ENCODE peak calls at places on chromosomes 11 and 22, in six cellular contexts. E is psoas muscle, X is upper lobe of right lung, F is neuronal stem cell, D is sigmoid colon, T is prostate gland. Q is an unnamed sample.

GRCh38 chr11:19499999-19500398 is 212.6 kb upstream of the NAV2 start:
- DNase-seq in E (no peak), X (no peak), F (no peak), D (no peak), T (no peak), Q (no peak)

GRCh38 chr22:45777046-45777851 is 105.6 kb downstream of the ATXN10 start:
- DNase-seq in E (no peak), X (no peak), F (no peak), D (no peak), T (no peak), Q (no peak)

GRCh38 chr11:77107950-77108349 is 5.3 kb downstream of the OMP start:
- DNase-seq in E (peak; percentile 72), X (peak; percentile 73), F (no peak), D (no peak), T (no peak), Q (no peak)

GRCh38 chr22:50672041-50672440 is 582 bp upstream of the SHANK3 start:
- DNase-seq in E (no peak), X (no peak), F (no peak), D (no peak), T (no peak), Q (peak; percentile 37)

GRCh38 chr11:110173775-110174644 is 80.8 kb downstream of the ZC3H12C start:
- DNase-seq in E (peak; percentile 76), X (peak; percentile 83), F (peak; percentile 67), D (peak; percentile 74), T (no peak), Q (peak; percentile 92)

GRCh38 chr11:110287537-110287936 is 8.9 kb downstream of the RDX start:
- DNase-seq in E (no peak), X (no peak), F (no peak), D (no peak), T (no peak), Q (no peak)

GRCh38 chr11:61659413-61660196 is 20.6 kb upstream of the DAGLA start:
- DNase-seq in E (peak; percentile 16), X (no peak), F (no peak), D (no peak), T (no peak), Q (no peak)

GRCh38 chr11:71200172-71200716 is 52.1 kb downstream of the SHANK2 start:
- DNase-seq in E (no peak), X (no peak), F (no peak), D (no peak), T (no peak), Q (no peak)

GRCh38 chr22:49209452-49210195 is 618.0 kb downstream of the BRD1 start:
- DNase-seq in E (no peak), X (peak; percentile 64), F (no peak), D (peak; percentile 30), T (no peak), Q (peak; percentile 22)

GRCh38 chr11:46417711-46418110 is 26.1 kb upstream of the CHRM4 start:
- DNase-seq in E (no peak), X (peak; percentile 12), F (peak; percentile 44), D (no peak), T (no peak), Q (no peak)

GRCh38 chr11:121692236-121692635 is 239.5 kb upstream of the SORL1-AS1 start:
- DNase-seq in E (no peak), X (no peak), F (no peak), D (no peak), T (no peak), Q (no peak)

GRCh38 chr11:32029721-32030120 is 61.2 kb upstream of the RCN1 start:
- DNase-seq in E (no peak), X (no peak), F (no peak), D (no peak), T (no peak), Q (no peak)

GRCh38 chr11:8356731-8357504 is 93.2 kb upstream of the LMO1 start:
- DNase-seq in E (peak; percentile 67), X (peak; percentile 64), F (peak; percentile 63), D (no peak), T (no peak), Q (no peak)

GRCh38 chr11:72780291-72781062 is 13.4 kb downstream of the STARD10 start:
- DNase-seq in E (no peak), X (no peak), F (no peak), D (no peak), T (no peak), Q (peak; percentile 51)

GRCh38 chr11:39741066-39741465 is 1718.4 kb downstream of the LRRC4C start:
- DNase-seq in E (no peak), X (no peak), F (no peak), D (no peak), T (no peak), Q (no peak)

GRCh38 chr11:117972589-117973445 is 13.4 kb upstream of the IL10RA start:
- DNase-seq in E (no peak), X (no peak), F (no peak), D (no peak), T (peak; percentile 46), Q (no peak)

GRCh38 chr11:74004694-74005615 is 3.9 kb downstream of the UCP3 start:
- DNase-seq in E (no peak), X (no peak), F (no peak), D (peak; percentile 52), T (no peak), Q (peak; percentile 56)

GRCh38 chr11:882593-882992 is 28.0 kb downstream of the CHID1 start:
- DNase-seq in E (no peak), X (no peak), F (no peak), D (no peak), T (no peak), Q (no peak)
- H3K4me1 ChIP-seq in E (no peaks in the 10 kb centered on the region), X (no peaks in the 10 kb centered on the region), F (no peaks in the 10 kb centered on the region), D (no peaks in the 10 kb centered on the region), T (no peaks in the 10 kb centered on the region), Q (no peaks in the 10 kb centered on the region)

GRCh38 chr11:1880746-1881441 is 10.8 kb downstream of the PRR33 start:
- DNase-seq in E (no peak), X (peak; percentile 58), F (no peak), D (peak; percentile 54), T (no peak), Q (no peak)

GRCh38 chr11:1881442-1882264 is 10.0 kb downstream of the PRR33 start:
- DNase-seq in E (peak; percentile 87), X (peak; percentile 65), F (no peak), D (peak; percentile 71), T (no peak), Q (no peak)

GRCh38 chr11:1882265-1883238 is 9.1 kb downstream of the PRR33 start:
- DNase-seq in E (peak; percentile 93), X (peak; percentile 90), F (peak; percentile 82), D (peak; percentile 91), T (peak; percentile 63), Q (peak; percentile 96)

GRCh38 chr11:1883342-1884122 is 8.2 kb downstream of the PRR33 start:
- DNase-seq in E (no peak), X (peak; percentile 40), F (no peak), D (no peak), T (no peak), Q (no peak)

DNA sequence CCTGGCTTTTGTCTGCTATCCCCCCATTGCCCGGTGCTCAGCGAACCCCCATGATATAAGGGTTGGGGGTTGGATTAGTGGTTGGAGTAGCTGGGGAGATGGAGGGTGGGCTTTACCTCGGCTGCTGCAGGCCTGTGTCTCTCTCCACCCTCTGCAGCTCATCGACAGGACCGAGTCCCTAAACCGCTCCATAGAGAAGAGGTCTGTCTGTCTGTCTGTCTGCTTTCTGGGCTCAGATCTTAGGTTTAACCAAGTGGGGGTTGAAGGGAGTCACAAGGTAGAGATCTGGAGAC is 7.6 kb downstream of the PRR33 start:
- DNase-seq in E (no peak), X (peak; percentile 36), F (no peak), D (no peak), T (no peak), Q (no peak)
- H3K4me1 ChIP-seq in E (peaks cover 34% of the 10 kb centered on the region), X (peaks cover 5% of the 10 kb centered on the region), F (no peaks in the 10 kb centered on the region), D (peaks cover 23% of the 10 kb centered on the region), T (no peaks in the 10 kb centered on the region), Q (no peaks in the 10 kb centered on the region)

GRCh38 chr11:16120008-16120407 is 236.3 kb downstream of the SOX6 start:
- DNase-seq in E (no peak), X (no peak), F (no peak), D (no peak), T (no peak), Q (no peak)

GRCh38 chr11:16114978-16115871 is 241.1 kb downstream of the SOX6 start:
- DNase-seq in E (no peak), X (no peak), F (no peak), D (no peak), T (no peak), Q (no peak)

GRCh38 chr11:16114451-16114850 is 241.9 kb downstream of the SOX6 start:
- DNase-seq in E (no peak), X (no peak), F (no peak), D (no peak), T (no peak), Q (no peak)

DNA sequence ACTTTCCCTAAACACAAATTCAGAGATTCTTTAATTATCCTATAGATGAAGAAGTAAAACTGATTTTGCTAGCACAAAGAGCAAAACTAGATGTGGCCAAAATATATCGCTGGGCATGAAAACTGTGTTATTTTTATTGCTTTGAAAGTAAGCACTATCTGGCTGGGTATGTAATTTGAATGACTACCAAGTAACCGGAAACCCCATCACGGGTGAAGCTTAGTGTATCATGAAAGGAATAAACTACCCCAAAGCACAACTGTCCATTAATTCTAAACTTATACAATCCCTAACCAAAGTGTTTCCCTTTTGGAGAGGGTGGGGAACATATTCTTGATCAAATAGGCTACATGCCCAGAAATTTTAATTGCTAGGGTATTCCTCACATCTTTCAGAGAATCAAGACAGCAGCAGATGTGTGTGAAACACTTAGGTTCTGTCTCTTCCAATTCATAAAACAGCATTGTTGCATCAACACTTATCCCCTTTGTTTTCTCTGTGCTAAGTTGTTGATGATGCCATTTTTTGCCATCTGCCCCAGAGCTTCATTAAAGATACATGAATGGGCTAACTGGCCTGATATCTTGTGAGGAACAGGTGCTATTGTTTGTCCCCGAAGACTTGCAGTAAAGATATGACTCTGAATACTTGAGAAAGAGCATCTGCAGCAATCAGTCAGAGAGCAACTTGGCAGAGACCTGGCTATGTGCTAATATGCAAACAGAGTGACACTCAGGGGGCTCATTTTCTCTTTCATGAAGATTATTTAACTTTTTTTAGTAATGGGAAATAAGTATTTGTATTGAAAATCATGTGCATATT is 238.1 kb downstream of the SOX6 start:
- DNase-seq in E (no peak), X (no peak), F (no peak), D (no peak), T (no peak), Q (no peak)
- H3K4me1 ChIP-seq in E (peaks cover 52% of the 10 kb centered on the region), X (no peaks in the 10 kb centered on the region), F (no peaks in the 10 kb centered on the region), D (no peaks in the 10 kb centered on the region), T (no peaks in the 10 kb centered on the region), Q (no peaks in the 10 kb centered on the region)

DNA sequence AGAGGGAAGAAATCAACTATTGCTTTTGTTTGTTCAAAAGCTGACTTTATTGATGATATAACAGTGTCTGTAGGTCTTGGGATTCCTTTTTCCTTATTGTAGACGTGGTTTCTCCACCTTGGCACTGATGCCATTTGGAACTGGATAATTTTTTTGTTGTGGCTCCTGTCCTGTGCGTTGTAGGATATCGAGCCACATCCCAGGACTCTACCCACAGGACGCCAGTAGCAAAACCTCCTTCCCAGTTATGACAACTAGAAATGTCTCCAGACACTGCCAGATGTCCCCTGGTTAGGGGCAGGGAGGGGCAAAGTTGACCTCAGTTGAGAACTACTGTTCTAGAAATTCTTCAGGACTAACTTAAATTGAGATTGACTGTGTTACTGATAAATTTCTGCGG is 45.8 kb downstream of the ZNRF3 start:
- DNase-seq in E (no peak), X (no peak), F (no peak), D (no peak), T (no peak), Q (no peak)
- H3K4me1 ChIP-seq in E (peaks cover 25% of the 10 kb centered on the region), X (peaks cover 32% of the 10 kb centered on the region), F (peaks cover 6% of the 10 kb centered on the region), D (peaks cover 14% of the 10 kb centered on the region), T (peaks cover 4% of the 10 kb centered on the region), Q (peaks cover 53% of the 10 kb centered on the region)

Q was measured in endodermal cell.